ENCODE peak calls at places on chromosomes 2 and 18, in five cellular contexts. N, X, Y, D and T are unnamed samples.

GRCh38 chr2:226795281-226796011 is 4.2 kb downstream of the IRS1 start:
- DNase-seq in N (no peak), X (no peak), Y (no peak), D (peak), T (peak)

GRCh38 chr18:23689031-23689615 is at the start of gene LAMA3:
- DNase-seq in N (no peak), X (peak), Y (peak), D (peak), T (peak)

GRCh38 chr2:88170472-88170892 is 336 bp downstream of the THNSL2 start:
- DNase-seq in N (no peak), X (peak), Y (no peak), D (peak), T (peak)

GRCh38 chr2:108635630-108636354 is 83.5 kb upstream of the RANBP2 start:
- DNase-seq in N (no peak), X (no peak), Y (no peak), D (no peak), T (no peak)

GRCh38 chr2:50449306-50449705 is 582.6 kb downstream of the NRXN1 start:
- DNase-seq in N (no peak), X (no peak), Y (no peak), D (no peak), T (peak)

GRCh38 chr18:2971741-2972552 is 41.0 kb downstream of the LPIN2 start:
- DNase-seq in N (peak), X (peak), Y (no peak), D (peak), T (no peak)

GRCh38 chr2:218857371-218858137 is 2.1 kb upstream of the WNT6 start:
- DNase-seq in N (no peak), X (no peak), Y (no peak), D (no peak), T (no peak)

GRCh38 chr2:63192169-63192888 is 141.7 kb downstream of the OTX1 start:
- DNase-seq in N (no peak), X (no peak), Y (no peak), D (peak), T (peak)

GRCh38 chr18:47953471-47953931 is 23.0 kb upstream of the SMAD2 start:
- DNase-seq in N (peak), X (peak), Y (no peak), D (no peak), T (peak)

GRCh38 chr18:44839239-44839666 is 158.6 kb downstream of the SETBP1 start:
- DNase-seq in N (peak), X (peak), Y (peak), D (peak), T (peak)

GRCh38 chr2:33375054-33375453 is 101.4 kb upstream of the RASGRP3 start:
- DNase-seq in N (no peak), X (no peak), Y (no peak), D (no peak), T (peak)

GRCh38 chr2:23745726-23746105 is 181.2 kb downstream of the ATAD2B start:
- DNase-seq in N (peak), X (no peak), Y (no peak), D (peak), T (peak)

GRCh38 chr2:33395660-33396249 is 80.7 kb upstream of the RASGRP3 start:
- DNase-seq in N (peak), X (peak), Y (peak), D (peak), T (peak)

GRCh38 chr2:118274841-118275510 is 186.7 kb downstream of the INSIG2 start:
- DNase-seq in N (no peak), X (no peak), Y (no peak), D (no peak), T (no peak)

GRCh38 chr2:128405981-128406601 is 87.4 kb upstream of the HS6ST1 start:
- DNase-seq in N (no peak), X (peak), Y (no peak), D (no peak), T (no peak)

GRCh38 chr2:158904620-158905177 is 63.7 kb upstream of the TANC1 start:
- DNase-seq in N (no peak), X (no peak), Y (no peak), D (no peak), T (no peak)

GRCh38 chr18:12271376-12272235 is 17.4 kb downstream of the CIDEA start:
- DNase-seq in N (peak), X (peak), Y (peak), D (peak), T (peak)

GRCh38 chr18:73664896-73665295 is 482.7 kb downstream of the FBXO15 start:
- DNase-seq in N (no peak), X (no peak), Y (no peak), D (no peak), T (no peak)

GRCh38 chr2:134594399-134594798 is 124.4 kb downstream of the TMEM163 start:
- DNase-seq in N (no peak), X (no peak), Y (no peak), D (no peak), T (no peak)

GRCh38 chr18:6948656-6949055 is 168.9 kb downstream of the LAMA1 start:
- DNase-seq in N (no peak), X (no peak), Y (no peak), D (no peak), T (no peak)

GRCh38 chr2:11101430-11101829 is 53.8 kb upstream of the SLC66A3 start:
- DNase-seq in N (no peak), X (no peak), Y (no peak), D (no peak), T (no peak)

GRCh38 chr2:241540766-241541561 is 17.6 kb upstream of the BOK start:
- DNase-seq in N (peak), X (peak), Y (peak), D (peak), T (peak)

GRCh38 chr2:195406886-195407603 is 250.0 kb upstream of the SLC39A10 start:
- DNase-seq in N (peak), X (no peak), Y (no peak), D (peak), T (no peak)

GRCh38 chr2:235647836-235648235 is 154.0 kb downstream of the AGAP1 start:
- DNase-seq in N (no peak), X (no peak), Y (no peak), D (no peak), T (no peak)

GRCh38 chr2:20210462-20210861 is 14.5 kb downstream of the SDC1 start:
- DNase-seq in N (no peak), X (no peak), Y (no peak), D (no peak), T (no peak)

GRCh38 chr2:84776011-84776410 is 104.9 kb downstream of the TRABD2A start:
- DNase-seq in N (no peak), X (no peak), Y (no peak), D (no peak), T (peak)

GRCh38 chr18:26468931-26469340 is 79.4 kb downstream of the KCTD1 start:
- DNase-seq in N (peak), X (no peak), Y (no peak), D (peak), T (peak)

GRCh38 chr2:217494572-217494971 is 508.2 kb downstream of the TNS1 start:
- DNase-seq in N (no peak), X (no peak), Y (no peak), D (no peak), T (no peak)

GRCh38 chr2:145652546-145652945 is 1132.6 kb upstream of the ZEB2 start:
- DNase-seq in N (no peak), X (no peak), Y (no peak), D (peak), T (no peak)

GRCh38 chr2:10668402-10669012 is 21.3 kb downstream of the NOL10 start:
- DNase-seq in N (peak), X (no peak), Y (peak), D (peak), T (peak)

GRCh38 chr18:9753863-9754262 is 45.8 kb downstream of the RAB31 start:
- DNase-seq in N (no peak), X (no peak), Y (no peak), D (no peak), T (peak)

GRCh38 chr2:212227755-212228154 is 310.8 kb downstream of the ERBB4 start:
- DNase-seq in N (no peak), X (no peak), Y (no peak), D (peak), T (peak)

GRCh38 chr2:230784840-230785239 is 72.2 kb downstream of the CAB39 start:
- DNase-seq in N (no peak), X (no peak), Y (no peak), D (no peak), T (peak)

GRCh38 chr2:101253013-101253712 is 477 bp downstream of the CNOT11 start:
- DNase-seq in N (peak), X (peak), Y (no peak), D (peak), T (peak)
- TF ChIP-seq CTCF in N (no peak), X (no peak), Y (no peak), D (no peak), T (no peak)

DNA sequence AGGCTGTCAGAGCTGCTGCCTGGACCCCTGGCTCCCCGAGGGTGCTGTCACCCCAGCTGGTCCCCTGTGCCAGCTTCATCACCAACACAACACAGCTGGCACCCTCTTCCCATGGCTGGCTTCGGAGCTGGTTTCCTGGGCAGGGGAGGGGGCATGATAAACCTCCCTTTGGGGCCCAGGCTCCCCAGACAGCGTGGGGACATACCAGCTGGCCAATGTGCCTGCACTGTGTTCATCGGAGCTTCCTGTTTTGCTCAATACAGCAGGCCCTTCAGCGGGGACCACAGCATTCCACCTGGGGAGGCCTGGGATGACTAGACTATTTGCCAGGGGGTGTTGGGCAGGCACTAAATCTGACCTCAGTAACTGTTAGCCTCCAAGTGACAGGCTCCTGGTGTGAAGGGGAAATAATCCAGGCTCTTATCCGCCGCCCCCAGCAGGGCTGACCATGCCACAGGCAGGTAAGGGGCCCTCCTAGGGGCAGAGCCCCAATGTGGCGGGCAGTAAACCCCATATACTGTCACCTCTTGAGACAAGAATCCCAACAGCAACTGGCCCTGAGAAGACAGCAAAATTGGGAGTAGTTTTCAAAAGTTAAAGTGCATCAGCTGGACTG is 44.6 kb downstream of the EMX1 start:
- DNase-seq in N (no peak), X (no peak), Y (no peak), D (no peak), T (no peak)
- H3K4me3 ChIP-seq in N (no peak), X (no peak), Y (no peak), D (no peak), T (no peak)

DNA sequence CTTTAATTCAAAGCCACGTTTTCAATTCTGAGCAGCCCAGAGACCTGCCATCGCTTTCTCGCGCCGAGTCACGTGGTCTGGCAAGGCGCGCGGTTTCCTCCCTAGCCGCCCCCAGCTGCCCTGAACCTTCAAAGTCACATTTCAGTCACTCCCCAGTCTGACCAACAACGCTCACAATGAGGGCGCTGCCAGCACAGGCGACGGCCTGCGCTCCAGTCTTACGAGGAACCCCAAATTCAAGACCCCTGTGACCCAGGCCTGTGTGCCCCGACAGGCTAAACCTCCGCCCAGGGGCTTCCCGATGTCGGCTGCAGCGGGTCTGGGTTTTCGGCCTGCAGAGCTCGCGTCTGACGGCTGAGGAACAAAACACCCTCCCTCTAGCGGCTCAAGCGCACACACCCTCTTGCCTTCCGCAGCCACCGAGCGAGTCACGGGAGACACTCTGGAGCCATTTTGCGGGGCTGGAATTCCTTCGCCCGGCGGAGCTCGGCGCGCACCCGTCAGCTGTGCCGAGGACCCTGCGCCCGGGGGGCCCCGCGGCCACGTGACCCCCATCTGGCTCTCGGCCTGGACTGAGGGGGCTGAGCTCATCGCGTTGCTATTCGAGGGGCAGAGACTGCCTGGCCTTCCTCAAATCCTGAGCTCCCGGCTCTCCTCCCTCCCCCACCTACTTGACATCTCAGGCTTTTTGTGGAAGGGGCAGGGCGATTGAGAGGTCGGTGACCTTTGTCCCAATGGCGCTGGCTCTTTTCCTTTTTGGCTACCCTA is 69.9 kb upstream of the ITGB6 start:
- DNase-seq in N (peak), X (peak), Y (peak), D (peak), T (peak)
- TF ChIP-seq CTCF in N (peak), X (peak), Y (peak), D (peak), T (peak)

GRCh38 chr2:202035941-202036372 is 2.3 kb downstream of the FZD7 start:
- DNase-seq in N (peak), X (no peak), Y (no peak), D (no peak), T (no peak)

GRCh38 chr2:202038471-202039277 is 5.0 kb downstream of the FZD7 start:
- DNase-seq in N (no peak), X (peak), Y (peak), D (peak), T (peak)

GRCh38 chr2:202037086-202037485 is 3.4 kb downstream of the FZD7 start:
- DNase-seq in N (no peak), X (no peak), Y (no peak), D (no peak), T (no peak)

GRCh38 chr2:202035089-202035940 is 1.7 kb downstream of the FZD7 start:
- DNase-seq in N (peak), X (peak), Y (no peak), D (peak), T (peak)

GRCh38 chr2:202036601-202037037 is 3.0 kb downstream of the FZD7 start:
- DNase-seq in N (no peak), X (no peak), Y (no peak), D (peak), T (no peak)
- H3K4me3 ChIP-seq in N (no peak), X (peak), Y (no peak), D (peak), T (no peak)

GRCh38 chr18:67919316-67919715 is 402.8 kb upstream of the DSEL start:
- DNase-seq in N (no peak), X (no peak), Y (no peak), D (no peak), T (no peak)

GRCh38 chr18:67916142-67916541 is 399.6 kb upstream of the DSEL start:
- DNase-seq in N (no peak), X (no peak), Y (no peak), D (no peak), T (peak)
- TF ChIP-seq CTCF in N (no peak), X (no peak), Y (no peak), D (no peak), T (no peak)